ENCODE peak calls at places on chromosomes 12 and 14, in seven cellular contexts. C is H9, I is IMR-90, R is mesenchymal stem cell, V is H1, M is trophoblast cell, B is mesendoderm. Q is an unnamed sample.
A peak's percentile ranks its signal among the peaks of the same experiment; 100 is the strongest.

GRCh38 chr12:62950317-62950716 is 15.4 kb upstream of the PPM1H start:
- DNase-seq in I (no peak), R (no peak), B (no peak), V (no peak), C (no peak), M (no peak), Q (no peak)

GRCh38 chr12:109716512-109717389 is 3.1 kb downstream of the FAM222A start:
- DNase-seq in R (no peak), V (no peak), C (no peak), M (no peak), B (no peak), I (peak; percentile 12), Q (no peak)

GRCh38 chr12:122851820-122852219 is 16.6 kb downstream of the HIP1R start:
- DNase-seq in R (peak; percentile 82), I (peak; percentile 91), C (no peak), V (no peak), M (no peak), B (no peak), Q (no peak)

GRCh38 chr14:54211562-54212308 is 185.1 kb upstream of the CDKN3 start:
- DNase-seq in R (peak; percentile 81), V (no peak), I (peak; percentile 79), B (peak; percentile 86), M (peak; percentile 66), C (no peak), Q (no peak)

GRCh38 chr12:65822732-65823480 is 1.4 kb upstream of the HMGA2 start:
- DNase-seq in M (peak; percentile 24), V (peak; percentile 74), C (peak; percentile 93), B (peak; percentile 96), R (peak; percentile 75), I (peak; percentile 79), Q (peak; percentile 64)

GRCh38 chr12:43285248-43285647 is 266.8 kb downstream of the ADAMTS20 start:
- DNase-seq in V (no peak), I (peak; percentile 98), C (no peak), M (peak; percentile 15), R (peak; percentile 55), B (no peak), Q (no peak)

GRCh38 chr14:91573894-91574837 is 64.1 kb upstream of the PPP4R3A start:
- DNase-seq in V (peak; percentile 66), C (peak; percentile 45), I (peak; percentile 25), R (peak; percentile 1), M (peak; percentile 56), B (peak; percentile 43), Q (peak; percentile 21)

GRCh38 chr12:67069451-67070306 is 199.5 kb upstream of the CAND1 start:
- DNase-seq in M (peak; percentile 77), V (peak; percentile 79), I (no peak), B (peak; percentile 90), R (peak; percentile 17), C (peak; percentile 82), Q (peak; percentile 66)

GRCh38 chr12:49044660-49045059 is 15.9 kb downstream of the KMT2D start:
- DNase-seq in M (no peak), C (no peak), V (no peak), B (no peak), I (no peak), R (no peak), Q (no peak)

GRCh38 chr12:103657331-103657730 is 70.3 kb downstream of the STAB2 start:
- DNase-seq in M (peak; percentile 28), B (no peak), V (no peak), C (no peak), R (peak; percentile 34), I (peak; percentile 23), Q (no peak)

GRCh38 chr14:74622257-74622656 is 10.2 kb upstream of the LTBP2 start:
- DNase-seq in C (no peak), B (no peak), V (no peak), I (no peak), R (no peak), M (no peak), Q (no peak)

GRCh38 chr12:34404377-34405285 is 382.3 kb downstream of the ALG10 start:
- DNase-seq in C (peak; percentile 15), I (no peak), B (no peak), M (no peak), V (peak; percentile 2), R (no peak), Q (no peak)

GRCh38 chr12:93922583-93923006 is 225.8 kb upstream of the PLXNC1 start:
- DNase-seq in M (no peak), V (no peak), C (no peak), I (no peak), B (peak; percentile 28), R (no peak), Q (no peak)

GRCh38 chr12:113194971-113195391 is 9.5 kb downstream of the RITA1 start:
- DNase-seq in R (peak; percentile 66), C (no peak), I (peak; percentile 73), M (no peak), V (no peak), B (no peak), Q (no peak)

GRCh38 chr14:25042362-25043299 is 7.3 kb downstream of the STXBP6 start:
- DNase-seq in R (peak; percentile 59), C (no peak), I (peak; percentile 68), V (no peak), B (peak; percentile 73), M (no peak), Q (peak; percentile 24)

GRCh38 chr12:76176935-76177334 is 92.5 kb upstream of the NAP1L1 start:
- DNase-seq in I (peak; percentile 52), R (no peak), V (no peak), B (no peak), M (no peak), C (no peak), Q (no peak)

GRCh38 chr12:71162832-71163711 is 5.3 kb upstream of the TSPAN8 start:
- DNase-seq in V (no peak), M (no peak), R (no peak), B (peak; percentile 12), I (no peak), C (no peak), Q (no peak)

GRCh38 chr14:53957739-53958138 is 1.1 kb upstream of the BMP4 start:
- DNase-seq in R (no peak), I (no peak), M (no peak), B (peak; percentile 78), V (no peak), C (no peak), Q (no peak)

GRCh38 chr12:80593766-80594165 is 113.7 kb upstream of the MYF6 start:
- DNase-seq in B (peak; percentile 4), R (peak; percentile 52), C (no peak), M (peak; percentile 32), I (peak; percentile 91), V (no peak), Q (no peak)

GRCh38 chr12:57504033-57504432 is 16.2 kb downstream of the MARS1 start:
- DNase-seq in C (no peak), B (peak; percentile 37), I (no peak), M (no peak), V (no peak), R (no peak), Q (no peak)

GRCh38 chr14:94445003-94445402 is 7.6 kb downstream of the SERPINA11 start:
- DNase-seq in I (no peak), R (no peak), M (no peak), B (no peak), V (no peak), C (no peak), Q (no peak)

DNA sequence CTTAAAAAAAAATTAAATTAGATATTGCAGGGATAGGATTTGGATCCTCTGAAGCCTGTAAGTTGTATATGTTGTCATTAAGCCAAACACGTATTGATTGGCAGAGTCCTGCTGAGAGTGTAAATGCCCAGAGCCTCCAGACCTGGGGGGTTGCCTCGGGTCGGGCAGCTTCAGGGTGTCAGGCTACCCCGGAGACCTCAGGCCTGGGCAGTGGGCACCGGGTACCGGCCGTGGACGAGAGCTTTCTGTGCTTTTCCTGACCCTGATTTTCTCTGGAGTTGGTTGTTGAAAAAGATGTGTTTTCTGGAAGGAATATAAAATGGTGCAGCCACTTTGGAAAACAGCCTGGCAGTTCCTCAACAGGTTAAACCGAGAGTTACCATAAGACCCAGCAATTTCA is 96.1 kb downstream of the DNAH10 start:
- DNase-seq in M (no peak), B (no peak), I (no peak), R (no peak), C (no peak), V (no peak), Q (no peak)
- H3K18ac ChIP-seq in M (no peak overlapping the region), B (no peak overlapping the region), I (no peak overlapping the region), R (no peak overlapping the region), C (no peak overlapping the region), V (no peak overlapping the region), Q (no peak overlapping the region)

GRCh38 chr12:44314007-44314500 is 478.2 kb downstream of the TMEM117 start:
- DNase-seq in C (no peak), V (no peak), M (no peak), R (no peak), B (no peak), I (no peak), Q (no peak)
- H3K18ac ChIP-seq in C (no peak overlapping the region), V (no peak overlapping the region), M (no peak overlapping the region), R (no peak overlapping the region), B (no peak overlapping the region), I (no peak overlapping the region), Q (no peak overlapping the region)

GRCh38 chr14:105223770-105224544 is 24.4 kb upstream of the BTBD6 start:
- DNase-seq in M (peak; percentile 40), C (no peak), V (no peak), R (no peak), I (no peak), B (no peak), Q (no peak)

GRCh38 chr14:105221598-105222178 is 26.6 kb upstream of the BTBD6 start:
- DNase-seq in I (no peak), R (no peak), C (no peak), B (no peak), V (no peak), M (no peak), Q (no peak)

GRCh38 chr14:105220699-105221597 is 27.4 kb upstream of the BTBD6 start:
- DNase-seq in M (no peak), I (no peak), V (no peak), B (no peak), C (no peak), R (no peak), Q (no peak)

GRCh38 chr14:105224845-105225585 is 23.3 kb upstream of the BTBD6 start:
- DNase-seq in R (no peak), I (no peak), V (no peak), B (no peak), M (no peak), C (no peak), Q (no peak)

DNA sequence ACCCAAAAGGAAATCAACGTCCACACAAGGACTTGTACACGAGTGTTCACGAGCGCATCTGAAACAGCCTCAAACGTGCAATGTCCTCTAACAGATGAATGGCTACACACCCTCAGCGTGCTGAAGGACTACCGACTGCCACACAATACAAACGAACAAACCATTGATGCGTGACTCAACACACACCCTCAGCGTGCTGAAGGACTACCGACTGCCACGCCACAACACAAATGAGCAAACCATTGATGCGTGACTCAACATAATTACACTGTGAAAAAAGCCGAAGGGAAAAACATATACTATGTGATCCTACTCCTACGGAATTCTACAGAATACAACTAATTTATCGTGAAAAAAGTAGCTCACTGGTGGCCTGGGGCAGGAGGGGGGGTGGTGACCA is 25.1 kb upstream of the BTBD6 start:
- DNase-seq in I (no peak), M (peak; percentile 79), R (peak; percentile 51), B (no peak), C (no peak), V (no peak), Q (no peak)
- H3K18ac ChIP-seq in I (no peak overlapping the region), M (no peak overlapping the region), R (no peak overlapping the region), B (no peak overlapping the region), C (no peak overlapping the region), V (no peak overlapping the region), Q (no peak overlapping the region)

DNA sequence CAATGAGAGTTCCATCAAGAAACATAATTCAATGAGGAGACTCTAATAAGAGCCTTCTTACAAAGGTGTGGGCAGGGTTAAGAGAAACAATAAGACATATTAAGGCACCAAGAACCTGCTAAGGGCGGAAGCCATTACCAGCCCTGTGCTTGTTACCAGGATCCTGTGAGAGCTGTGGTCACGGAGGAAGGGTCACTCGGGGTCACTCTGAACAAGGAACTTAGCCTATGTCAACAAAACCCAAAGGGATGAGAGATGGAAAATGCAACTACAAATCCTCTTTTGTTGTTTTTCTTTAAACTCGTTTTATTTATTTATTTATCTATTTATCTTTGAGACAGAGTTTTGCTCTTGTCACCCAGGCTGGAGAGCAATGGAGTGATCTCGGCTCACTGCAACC is 460.4 kb upstream of the CCDC196 start:
- DNase-seq in V (no peak), R (no peak), I (no peak), M (no peak), B (no peak), C (no peak), Q (no peak)
- H3K18ac ChIP-seq in V (no peak overlapping the region), R (no peak overlapping the region), I (no peak overlapping the region), M (no peak overlapping the region), B (no peak overlapping the region), C (no peak overlapping the region), Q (no peak overlapping the region)